ENCODE peak calls at places on chromosomes 1 and 21, in eight cellular contexts. L is fibroblast of lung, D is HFFc6, V is stomach, I is PC-3, Z is AG10803, A is PC-9, U is NB4. S is an unnamed sample.

GRCh38 chr1:167617100-167617949 is 12.7 kb upstream of the RCSD1 start:
- DNase-seq in Z (peak; percentile 28), A (no peak), U (peak; percentile 92), D (no peak), L (peak; percentile 8), V (no peak), I (no peak), S (no peak)

GRCh38 chr1:33516428-33516827 is 44.0 kb downstream of the ZSCAN20 start:
- DNase-seq in U (no peak), D (no peak), Z (no peak), A (no peak), I (peak; percentile 16), V (no peak), L (no peak), S (no peak)

GRCh38 chr1:29478046-29478791 is 241.9 kb downstream of the PTPRU start:
- DNase-seq in Z (no peak), I (no peak), D (no peak), U (no peak), A (no peak), L (no peak), V (peak; percentile 10), S (no peak)

GRCh38 chr1:7299329-7299799 is 471.7 kb upstream of the VAMP3 start:
- DNase-seq in I (peak; percentile 82), L (peak; percentile 99), V (peak; percentile 68), Z (peak; percentile 93), U (no peak), A (peak; percentile 9), D (peak; percentile 93), S (peak; percentile 37)

GRCh38 chr1:205515781-205516253 is 11.3 kb downstream of the CDK18 start:
- DNase-seq in Z (peak; percentile 42), U (no peak), L (no peak), I (no peak), D (no peak), V (no peak), A (no peak), S (no peak)

GRCh38 chr1:103529746-103530145 is 4.2 kb downstream of the RNPC3 start:
- DNase-seq in I (peak; percentile 39), U (peak; percentile 2), V (no peak), D (peak; percentile 33), A (no peak), Z (peak; percentile 2), L (no peak), S (no peak)

GRCh38 chr1:77063118-77063517 is 156.1 kb downstream of the PIGK start:
- DNase-seq in Z (no peak), V (no peak), D (no peak), U (no peak), L (peak; percentile 5), I (peak; percentile 12), A (no peak), S (no peak)

GRCh38 chr1:14631421-14631820 is 32.9 kb downstream of the KAZN start:
- DNase-seq in U (no peak), A (no peak), I (no peak), D (no peak), L (no peak), V (no peak), Z (no peak), S (no peak)

GRCh38 chr1:25487628-25488027 is 55.8 kb upstream of the LDLRAP1 start:
- DNase-seq in D (no peak), U (peak; percentile 26), V (no peak), A (no peak), I (peak; percentile 27), Z (no peak), L (no peak), S (no peak)

GRCh38 chr1:107016376-107016978 is 40.0 kb upstream of the PRMT6 start:
- DNase-seq in L (peak; percentile 14), Z (no peak), I (no peak), A (no peak), V (no peak), D (no peak), U (no peak), S (no peak)

GRCh38 chr1:30763654-30764248 is 6.2 kb upstream of the LAPTM5 start:
- DNase-seq in A (no peak), Z (peak; percentile 64), D (peak; percentile 30), I (no peak), U (no peak), V (no peak), L (peak; percentile 45), S (no peak)

GRCh38 chr1:71862756-71863155 is 419.6 kb downstream of the NEGR1 start:
- DNase-seq in L (no peak), I (no peak), U (no peak), V (no peak), D (no peak), A (no peak), Z (no peak), S (no peak)

GRCh38 chr1:182080955-182081582 is 19.6 kb upstream of the ZNF648 start:
- DNase-seq in I (peak; percentile 51), U (peak; percentile 81), V (no peak), D (peak; percentile 29), A (peak; percentile 16), Z (peak; percentile 45), L (peak; percentile 36), S (peak; percentile 68)

GRCh38 chr1:185244015-185244747 is 72.9 kb downstream of the IVNS1ABP start:
- DNase-seq in D (peak; percentile 83), I (peak; percentile 77), Z (peak; percentile 57), V (no peak), U (peak; percentile 11), L (peak; percentile 71), A (no peak), S (peak; percentile 3)

GRCh38 chr1:6956488-6957159 is 171.4 kb downstream of the CAMTA1 start:
- DNase-seq in A (no peak), L (no peak), D (no peak), V (no peak), U (peak; percentile 46), Z (no peak), I (peak; percentile 19), S (no peak)

GRCh38 chr1:18089488-18089887 is 18.1 kb upstream of the IGSF21 start:
- DNase-seq in L (no peak), I (no peak), D (no peak), Z (no peak), U (no peak), V (no peak), A (no peak), S (no peak)

GRCh38 chr1:83857108-83857507 is 141.8 kb downstream of the TTLL7 start:
- DNase-seq in L (peak; percentile 81), D (peak; percentile 17), I (no peak), Z (peak; percentile 51), A (no peak), U (peak; percentile 4), V (no peak), S (no peak)
- TF ChIP-seq CTCF in L (peak; percentile 47), D (peak; percentile 49), I (peak; percentile 49), Z (peak; percentile 60), A (peak; percentile 47), U (no peak), V (no peak), S (no peak)

GRCh38 chr21:32448803-32449594 is 36.5 kb downstream of the EVA1C start:
- DNase-seq in A (no peak), L (peak; percentile 12), D (peak; percentile 35), U (no peak), I (no peak), V (no peak), Z (peak; percentile 76), S (no peak)
- TF ChIP-seq CTCF in A (no peak), L (no peak), D (no peak), U (no peak), I (no peak), V (no peak), Z (no peak), S (no peak)

GRCh38 chr1:109790735-109791494 is 27.2 kb upstream of the EPS8L3 start:
- DNase-seq in U (peak; percentile 98), L (peak; percentile 42), A (peak; percentile 82), Z (peak; percentile 47), D (no peak), V (peak; percentile 43), I (no peak), S (no peak)
- TF ChIP-seq CTCF in U (peak; percentile 81), L (peak; percentile 32), A (peak; percentile 61), Z (peak; percentile 34), D (peak; percentile 55), V (peak; percentile 16), I (no peak), S (no peak)

GRCh38 chr1:203048555-203049051 is 22.3 kb downstream of the PPFIA4 start:
- DNase-seq in A (no peak), D (no peak), U (no peak), V (no peak), L (no peak), Z (no peak), I (no peak), S (peak; percentile 48)
- TF ChIP-seq CTCF in A (no peak), D (no peak), U (no peak), V (no peak), L (no peak), Z (no peak), I (no peak), S (no peak)

S was measured in Calu3.